ENCODE peak calls at places on chromosomes 1 and 21, in nine cellular contexts. R, Y, U, M, Z, H, X, G and W are unnamed samples. For H3K36me3, the result is how much of the 10 kb centered on the place peaks cover.

GRCh38 chr1:51535006-51535592 is 16.0 kb upstream of the EPS15 start:
- DNase-seq in R (no peak), Y (peak), U (peak), M (no peak), Z (peak), H (peak), X (peak), G (peak), W (no peak)

GRCh38 chr1:239555350-239555749 is 169.0 kb downstream of the CHRM3 start:
- DNase-seq in R (no peak), Y (no peak), U (no peak), M (no peak), Z (no peak), H (peak), X (no peak), G (no peak), W (no peak)

GRCh38 chr1:28887835-28888682 is 26.3 kb upstream of the EPB41 start:
- DNase-seq in R (peak), Y (peak), U (no peak), M (no peak), Z (no peak), H (peak), X (no peak), G (peak), W (peak)

GRCh38 chr1:82777240-82777639 is 976.5 kb downstream of the ADGRL2 start:
- DNase-seq in R (no peak), Y (no peak), U (no peak), M (no peak), Z (no peak), H (no peak), X (no peak), G (no peak), W (no peak)

GRCh38 chr1:216422821-216423529 is at the start of gene USH2A:
- DNase-seq in R (no peak), Y (no peak), U (no peak), M (no peak), Z (no peak), H (peak), X (no peak), G (no peak), W (no peak)

GRCh38 chr1:49106438-49106837 is 329.7 kb upstream of the BEND5 start:
- DNase-seq in R (no peak), Y (no peak), U (no peak), M (no peak), Z (no peak), H (no peak), X (no peak), G (no peak), W (no peak)

GRCh38 chr21:32093758-32094463 is 184.9 kb downstream of the MIS18A start:
- DNase-seq in R (no peak), Y (no peak), U (no peak), M (no peak), Z (no peak), H (no peak), X (no peak), G (no peak), W (no peak)

GRCh38 chr1:182093781-182094180 is 32.3 kb upstream of the ZNF648 start:
- DNase-seq in R (no peak), Y (no peak), U (no peak), M (no peak), Z (no peak), H (no peak), X (no peak), G (no peak), W (no peak)

GRCh38 chr1:15029036-15029435 is 124.5 kb upstream of the TMEM51 start:
- DNase-seq in R (no peak), Y (no peak), U (no peak), M (no peak), Z (no peak), H (no peak), X (no peak), G (no peak), W (no peak)

GRCh38 chr1:45023663-45024062 is 11.6 kb downstream of the UROD start:
- DNase-seq in R (no peak), Y (no peak), U (no peak), M (no peak), Z (no peak), H (no peak), X (no peak), G (no peak), W (no peak)

GRCh38 chr21:41597811-41598231 is 89.9 kb upstream of the TMPRSS2 start:
- DNase-seq in R (peak), Y (no peak), U (no peak), M (no peak), Z (no peak), H (no peak), X (no peak), G (no peak), W (peak)

GRCh38 chr1:183841950-183842816 is 37.3 kb downstream of the RGL1 start:
- DNase-seq in R (no peak), Y (no peak), U (no peak), M (no peak), Z (peak), H (no peak), X (peak), G (peak), W (peak)

GRCh38 chr21:31634993-31635392 is 24.5 kb upstream of the SOD1 start:
- DNase-seq in R (no peak), Y (no peak), U (no peak), M (no peak), Z (no peak), H (no peak), X (no peak), G (no peak), W (no peak)

GRCh38 chr1:74011736-74012135 is 186.2 kb downstream of the LRRIQ3 start:
- DNase-seq in R (no peak), Y (no peak), U (no peak), M (no peak), Z (no peak), H (no peak), X (no peak), G (no peak), W (no peak)

GRCh38 chr1:44723064-44723463 is 7.9 kb downstream of the RNU5D-1 start:
- DNase-seq in R (no peak), Y (no peak), U (peak), M (no peak), Z (no peak), H (no peak), X (no peak), G (no peak), W (no peak)

GRCh38 chr1:233172201-233172600 is 123.3 kb downstream of the PCNX2 start:
- DNase-seq in R (no peak), Y (no peak), U (no peak), M (no peak), Z (peak), H (peak), X (peak), G (no peak), W (no peak)

GRCh38 chr1:157369808-157370521 is 182.3 kb downstream of the FCRL5 start:
- DNase-seq in R (no peak), Y (no peak), U (peak), M (no peak), Z (peak), H (peak), X (peak), G (no peak), W (peak)

GRCh38 chr1:27773732-27774445 is 870 bp downstream of the STX12 start:
- DNase-seq in R (no peak), Y (no peak), U (peak), M (no peak), Z (peak), H (no peak), X (peak), G (no peak), W (no peak)

GRCh38 chr1:14977338-14977931 is 176.1 kb upstream of the TMEM51 start:
- DNase-seq in R (no peak), Y (no peak), U (no peak), M (no peak), Z (no peak), H (no peak), X (no peak), G (no peak), W (peak)

GRCh38 chr1:56688522-56689026 is 43.5 kb downstream of the PRKAA2 start:
- DNase-seq in R (no peak), Y (no peak), U (no peak), M (no peak), Z (peak), H (peak), X (peak), G (no peak), W (no peak)

GRCh38 chr1:204624631-204625216 is 60.8 kb downstream of the LRRN2 start:
- DNase-seq in R (no peak), Y (no peak), U (no peak), M (no peak), Z (no peak), H (peak), X (no peak), G (no peak), W (no peak)

GRCh38 chr1:190320952-190321351 is 156.7 kb downstream of the BRINP3 start:
- DNase-seq in R (no peak), Y (no peak), U (no peak), M (no peak), Z (peak), H (peak), X (peak), G (no peak), W (no peak)

GRCh38 chr1:153774780-153775431 is at the start of gene SLC27A3:
- DNase-seq in R (peak), Y (peak), U (no peak), M (no peak), Z (no peak), H (peak), X (peak), G (peak), W (peak)

GRCh38 chr1:7111855-7112254 is 326.6 kb downstream of the CAMTA1 start:
- DNase-seq in R (no peak), Y (no peak), U (no peak), M (no peak), Z (no peak), H (no peak), X (no peak), G (no peak), W (no peak)

GRCh38 chr1:91502882-91503184 is 2.2 kb downstream of the CDC7 start:
- DNase-seq in R (no peak), Y (no peak), U (no peak), M (no peak), Z (peak), H (no peak), X (peak), G (no peak), W (no peak)

GRCh38 chr1:169113613-169114119 is 7.2 kb downstream of the ATP1B1 start:
- DNase-seq in R (no peak), Y (no peak), U (no peak), M (no peak), Z (peak), H (peak), X (peak), G (no peak), W (no peak)

GRCh38 chr1:182244451-182244850 is 147.1 kb downstream of the GLUL start:
- DNase-seq in R (no peak), Y (no peak), U (no peak), M (no peak), Z (no peak), H (no peak), X (no peak), G (no peak), W (peak)

GRCh38 chr1:66291047-66291864 is 242.7 kb upstream of the SGIP1 start:
- DNase-seq in R (no peak), Y (no peak), U (no peak), M (no peak), Z (peak), H (no peak), X (no peak), G (no peak), W (no peak)

GRCh38 chr1:229070168-229070567 is 200.7 kb upstream of the RAB4A start:
- DNase-seq in R (peak), Y (peak), U (no peak), M (no peak), Z (peak), H (no peak), X (peak), G (peak), W (peak)

GRCh38 chr1:214559079-214559478 is 7.7 kb upstream of the PTPN14 start:
- DNase-seq in R (no peak), Y (no peak), U (no peak), M (no peak), Z (no peak), H (no peak), X (no peak), G (no peak), W (no peak)

GRCh38 chr21:31218830-31219608 is 125.0 kb downstream of the TIAM1 start:
- DNase-seq in R (no peak), Y (peak), U (no peak), M (no peak), Z (peak), H (no peak), X (no peak), G (peak), W (no peak)

GRCh38 chr1:93612510-93612909 is 69.1 kb downstream of the BCAR3 start:
- DNase-seq in R (no peak), Y (no peak), U (no peak), M (no peak), Z (no peak), H (no peak), X (no peak), G (no peak), W (no peak)
- H3K36me3 ChIP-seq in R (under half), Y (under half), U (under half), M (under half), Z (under half), H (under half), X (under half), G (under half), W (under half)

DNA sequence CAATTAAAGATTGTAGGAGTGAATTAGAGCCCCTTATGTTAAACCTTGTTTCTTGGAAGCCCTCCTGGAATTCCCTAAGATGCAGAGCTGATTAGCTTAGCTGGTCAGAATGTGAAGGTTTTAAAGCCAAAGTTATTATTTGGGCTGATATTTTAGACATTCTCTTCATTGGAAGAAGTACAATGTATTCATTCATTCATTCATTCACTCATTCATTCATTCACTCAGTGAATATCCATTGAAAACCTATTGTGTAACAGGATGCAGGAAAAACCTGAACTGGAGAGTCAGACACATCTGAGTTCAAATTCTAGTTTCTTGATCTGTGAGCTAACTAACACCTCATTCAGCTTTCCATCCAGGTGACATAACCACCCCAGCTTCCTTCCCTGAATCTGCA is 29.7 kb downstream of the DDR2 start:
- DNase-seq in R (no peak), Y (no peak), U (no peak), M (no peak), Z (no peak), H (no peak), X (no peak), G (no peak), W (no peak)
- H3K36me3 ChIP-seq in R (under half), Y (under half), U (under half), M (under half), Z (under half), H (under half), X (under half), G (under half), W (under half)

DNA sequence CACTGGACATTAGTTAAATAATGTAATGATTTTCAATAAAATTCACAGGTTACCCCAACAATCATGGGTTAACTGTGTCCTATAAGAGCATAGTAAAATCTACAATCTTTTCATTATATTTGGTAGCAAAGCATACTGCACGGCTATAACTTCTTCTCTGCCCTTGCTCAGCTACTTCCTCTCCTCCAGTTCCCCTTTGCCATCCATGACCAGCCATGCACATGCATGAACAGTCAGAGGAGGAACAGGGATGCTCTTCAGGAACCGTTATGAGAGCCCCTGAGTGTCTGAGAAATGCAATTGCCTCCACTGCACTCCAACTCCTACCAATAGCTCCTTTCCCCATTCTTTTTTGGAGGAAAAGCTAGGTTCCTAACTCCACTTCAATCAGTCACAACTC is 646.7 kb downstream of the LTN1 start:
- DNase-seq in R (no peak), Y (no peak), U (no peak), M (no peak), Z (no peak), H (no peak), X (no peak), G (no peak), W (no peak)
- H3K36me3 ChIP-seq in R (under half), Y (under half), U (under half), M (under half), Z (under half), H (under half), X (under half), G (under half), W (under half)

GRCh38 chr1:225388372-225388771 is 39.5 kb downstream of the LBR start:
- DNase-seq in R (no peak), Y (no peak), U (no peak), M (no peak), Z (peak), H (no peak), X (no peak), G (no peak), W (no peak)

DNA sequence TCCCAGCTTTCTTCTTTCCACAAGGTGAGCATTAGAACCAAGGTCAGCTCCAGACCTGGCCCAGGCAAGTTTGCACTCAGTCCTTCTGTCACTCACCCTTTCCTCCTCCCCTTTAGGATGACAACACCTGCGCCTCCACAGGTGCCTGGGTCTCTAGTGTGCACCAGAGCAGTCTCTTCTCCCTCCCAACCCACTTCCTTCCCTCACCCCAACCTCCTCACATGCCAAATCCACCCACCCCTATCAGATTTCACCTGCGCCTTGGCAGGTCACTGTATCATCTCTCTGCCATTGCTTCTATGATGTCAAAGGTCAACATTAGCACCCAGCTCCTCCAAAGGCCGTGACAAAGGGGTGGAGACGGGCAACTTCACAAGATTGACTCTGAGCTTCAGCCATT is 38.0 kb downstream of the LBR start:
- DNase-seq in R (no peak), Y (no peak), U (no peak), M (no peak), Z (no peak), H (no peak), X (no peak), G (no peak), W (no peak)
- H3K36me3 ChIP-seq in R (under half), Y (under half), U (under half), M (under half), Z (under half), H (under half), X (under half), G (under half), W (under half)

DNA sequence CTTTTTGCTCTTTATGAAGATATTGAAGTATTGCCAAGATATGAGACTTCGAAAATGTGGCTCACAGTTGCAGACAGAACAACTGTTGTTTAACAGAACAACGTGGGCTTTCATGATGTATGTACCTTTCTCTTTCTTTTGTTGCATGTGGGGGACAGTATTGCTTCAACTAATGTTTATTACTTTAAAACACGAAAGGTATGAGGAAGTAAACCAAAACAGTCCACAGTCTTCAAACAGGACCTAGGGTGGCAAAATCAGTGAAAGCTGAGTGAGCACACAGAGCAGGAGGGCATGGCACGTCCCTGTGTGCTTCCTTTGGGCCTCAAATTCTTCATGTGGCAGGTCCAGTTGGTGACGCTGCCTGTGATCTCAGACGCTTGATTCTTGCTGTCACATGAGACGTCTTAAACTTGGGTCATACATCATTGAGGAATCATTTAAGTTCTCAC is 7.8 kb upstream of the CHAF1B start:
- DNase-seq in R (no peak), Y (no peak), U (no peak), M (no peak), Z (no peak), H (no peak), X (no peak), G (no peak), W (no peak)
- H3K36me3 ChIP-seq in R (half or more), Y (under half), U (under half), M (under half), Z (under half), H (under half), X (under half), G (half or more), W (under half)

DNA sequence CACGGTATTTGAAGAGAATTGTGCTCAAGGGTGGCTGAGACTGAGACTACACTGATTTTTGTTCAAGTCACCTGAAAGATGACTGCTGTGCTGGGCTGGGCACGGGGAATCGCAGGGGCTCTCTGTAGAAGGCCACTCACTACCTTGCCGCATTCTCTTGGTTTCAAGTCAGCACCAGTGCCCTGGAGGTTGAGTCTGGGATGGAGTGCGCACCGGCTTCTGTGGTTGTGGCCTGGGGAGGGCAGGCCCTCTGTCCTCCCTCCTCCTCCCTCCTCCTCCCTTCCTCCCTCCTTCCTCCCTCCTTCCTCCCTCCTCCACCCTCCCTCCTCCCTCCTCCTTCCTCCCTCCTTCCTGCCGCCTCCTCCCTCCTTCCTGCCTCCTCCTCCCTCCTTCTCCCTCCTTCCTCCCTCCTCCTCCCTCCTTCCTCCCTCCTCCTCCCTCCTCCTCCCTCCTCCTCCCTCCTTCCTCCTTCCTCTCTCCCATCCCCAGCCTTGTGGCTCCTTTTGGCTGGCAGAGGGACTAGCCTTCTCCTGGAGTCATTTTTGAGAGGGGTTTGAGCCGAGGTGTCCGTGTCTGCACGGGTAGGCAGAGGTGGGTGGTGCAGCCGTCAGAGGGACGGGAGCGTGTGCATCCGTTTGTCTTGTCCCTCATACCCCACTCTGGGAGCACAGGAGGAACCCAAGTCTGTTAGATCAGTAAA is 9.5 kb downstream of the RER1 start:
- DNase-seq in R (no peak), Y (no peak), U (no peak), M (no peak), Z (no peak), H (no peak), X (no peak), G (no peak), W (no peak)
- H3K36me3 ChIP-seq in R (half or more), Y (under half), U (half or more), M (half or more), Z (half or more), H (under half), X (half or more), G (half or more), W (under half)

GRCh38 chr21:46368533-46369285 is 44.8 kb downstream of the PCNT start:
- DNase-seq in R (no peak), Y (no peak), U (no peak), M (peak), Z (no peak), H (no peak), X (no peak), G (no peak), W (no peak)
- H3K36me3 ChIP-seq in R (under half), Y (under half), U (under half), M (under half), Z (under half), H (under half), X (under half), G (half or more), W (under half)